ENCODE peak calls at places on chromosomes 3 and 15, in six cellular contexts. X is psoas muscle, D is lower lobe of right lung, C is RWPE2, F is tibial artery, T is right cardiac atrium. V is an unnamed sample.

GRCh38 chr3:68060186-68060585 is 405.8 kb upstream of the SUCLG2 start:
- DNase-seq in D (no peak), X (no peak), T (no peak), F (no peak), C (no peak), V (no peak)

GRCh38 chr15:61584410-61584809 is 355.3 kb upstream of the RORA start:
- DNase-seq in F (no peak), T (no peak), D (no peak), C (no peak), X (no peak), V (no peak)

GRCh38 chr15:22968356-22968755 is 11.8 kb downstream of the CYFIP1 start:
- DNase-seq in X (no peak), D (no peak), F (no peak), C (no peak), T (no peak), V (no peak)

GRCh38 chr3:28949580-28949979 is 331.3 kb upstream of the RBMS3 start:
- DNase-seq in T (no peak), C (no peak), X (no peak), D (no peak), F (no peak), V (no peak)

GRCh38 chr15:55151621-55152020 is 45.1 kb downstream of the RSL24D1 start:
- DNase-seq in F (no peak), T (no peak), D (no peak), X (no peak), C (no peak), V (no peak)

GRCh38 chr3:181105636-181106035 is 116.1 kb upstream of the DNAJC19 start:
- DNase-seq in C (no peak), F (no peak), D (no peak), X (no peak), T (no peak), V (no peak)

GRCh38 chr15:82021021-82021420 is 24.8 kb downstream of the MEX3B start:
- DNase-seq in D (no peak), X (no peak), T (no peak), C (no peak), F (no peak), V (no peak)

GRCh38 chr15:34606545-34606944 is 23.1 kb upstream of the GOLGA8B start:
- DNase-seq in C (no peak), F (no peak), T (no peak), D (no peak), X (no peak), V (no peak)

GRCh38 chr3:23876901-23877300 is 39.9 kb downstream of the NKIRAS1 start:
- DNase-seq in F (no peak), C (no peak), T (no peak), X (no peak), D (no peak), V (no peak)

GRCh38 chr3:72179107-72179464 is 394.1 kb upstream of the PROK2 start:
- DNase-seq in C (no peak), D (no peak), F (no peak), X (no peak), T (no peak), V (no peak)

GRCh38 chr3:181176610-181177009 is 187.1 kb upstream of the DNAJC19 start:
- DNase-seq in F (peak; percentile 65), C (no peak), X (peak; percentile 47), T (peak; percentile 60), D (peak; percentile 54), V (peak; percentile 1)

GRCh38 chr15:70494861-70495571 is 268.3 kb downstream of the UACA start:
- DNase-seq in F (no peak), T (no peak), C (peak; percentile 99), X (no peak), D (no peak), V (no peak)

GRCh38 chr3:76551739-76552138 is 488.2 kb upstream of the ROBO2 start:
- DNase-seq in T (no peak), X (no peak), C (no peak), F (no peak), D (no peak), V (no peak)

GRCh38 chr15:49490963-49491362 is 67.9 kb downstream of the FGF7 start:
- DNase-seq in T (no peak), D (no peak), C (no peak), X (no peak), F (no peak), V (no peak)

GRCh38 chr3:33218446-33219174 is at the start of gene SUSD5:
- DNase-seq in C (peak; percentile 58), T (peak; percentile 58), F (no peak), X (no peak), D (no peak), V (no peak)

GRCh38 chr15:48696627-48697312 is 51.3 kb upstream of the FBN1 start:
- DNase-seq in C (no peak), X (no peak), T (no peak), D (no peak), F (no peak), V (no peak)

GRCh38 chr15:95134306-95135100 is 903.1 kb downstream of the MCTP2 start:
- DNase-seq in F (no peak), C (no peak), T (no peak), D (no peak), X (no peak), V (no peak)

GRCh38 chr15:60400957-60401356 is 3.2 kb upstream of the ANXA2 start:
- DNase-seq in C (no peak), X (no peak), D (no peak), F (no peak), T (no peak), V (no peak)

GRCh38 chr3:43291546-43291945 is 5.2 kb downstream of the SNRK start:
- DNase-seq in F (no peak), D (no peak), T (no peak), X (no peak), C (no peak), V (no peak)

GRCh38 chr15:92377083-92377789 is 16.4 kb upstream of the ST8SIA2 start:
- DNase-seq in C (no peak), D (no peak), X (peak; percentile 22), F (no peak), T (no peak), V (no peak)

GRCh38 chr3:124203292-124203691 is 211.4 kb upstream of the ROPN1 start:
- DNase-seq in F (no peak), X (no peak), T (no peak), D (no peak), C (no peak), V (no peak)

GRCh38 chr3:27714692-27715453 is 7.2 kb downstream of the EOMES start:
- DNase-seq in C (no peak), D (peak; percentile 64), T (peak; percentile 57), F (no peak), X (no peak), V (no peak)

GRCh38 chr15:35657679-35658201 is 111.8 kb upstream of the DPH6 start:
- DNase-seq in T (no peak), D (no peak), C (no peak), F (no peak), X (no peak), V (no peak)

GRCh38 chr15:66603301-66604179 is 37.7 kb upstream of the LCTL start:
- DNase-seq in C (no peak), F (peak; percentile 48), T (peak; percentile 90), D (peak; percentile 79), X (peak; percentile 50), V (peak; percentile 45)

GRCh38 chr3:9903238-9903624 is 583 bp downstream of the IL17RE start:
- DNase-seq in C (no peak), D (no peak), F (no peak), X (no peak), T (no peak), V (no peak)

GRCh38 chr15:25724899-25725298 is 138.2 kb downstream of the ATP10A start:
- DNase-seq in D (no peak), T (no peak), F (no peak), X (no peak), C (no peak), V (no peak)

GRCh38 chr15:29936353-29937049 is 114.2 kb upstream of the TJP1 start:
- DNase-seq in C (peak; percentile 83), F (no peak), D (no peak), T (no peak), X (no peak), V (no peak)

GRCh38 chr15:60643490-60644040 is 164.6 kb upstream of the ICE2 start:
- DNase-seq in C (no peak), D (no peak), T (no peak), F (no peak), X (no peak), V (no peak)

GRCh38 chr3:159674583-159674982 is 314.1 kb upstream of the IL12A start:
- DNase-seq in C (no peak), F (no peak), D (no peak), T (no peak), X (no peak), V (no peak)

DNA sequence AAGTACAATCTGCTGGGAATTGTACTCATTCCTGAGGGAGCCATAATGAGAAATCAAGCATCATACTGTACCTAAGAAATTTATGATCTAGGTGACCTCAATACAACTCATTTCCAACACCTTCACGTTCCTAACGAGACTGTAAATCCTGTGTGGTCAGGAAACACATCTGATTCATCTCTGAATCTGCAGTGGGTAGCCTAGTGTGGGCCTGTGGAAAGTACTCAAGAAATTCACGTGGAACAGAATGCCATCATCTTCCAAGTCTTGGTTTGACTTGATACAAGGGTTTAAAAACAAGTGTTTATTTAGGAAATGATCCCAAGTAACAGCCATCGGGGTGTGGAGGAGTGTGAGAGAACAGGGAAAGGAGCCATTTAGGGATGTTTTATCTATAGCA is 568.9 kb downstream of the EDEM1 start:
- DNase-seq in C (no peak), X (no peak), F (no peak), D (no peak), T (no peak), V (no peak)
- H3K27ac ChIP-seq in C (no peak overlapping the region), X (no peak overlapping the region), F (no peak overlapping the region), D (no peak overlapping the region), T (no peak overlapping the region), V (no peak overlapping the region)

GRCh38 chr3:187740446-187741399 is 4.5 kb downstream of the BCL6 start:
- DNase-seq in T (peak; percentile 91), D (peak; percentile 83), X (peak; percentile 81), F (peak; percentile 74), C (peak; percentile 55), V (peak; percentile 82)

GRCh38 chr3:187744169-187745151 is 808 bp downstream of the BCL6 start:
- DNase-seq in T (peak; percentile 82), C (no peak), X (peak; percentile 62), F (no peak), D (peak; percentile 74), V (peak; percentile 35)

GRCh38 chr3:187741403-187742350 is 3.6 kb downstream of the BCL6 start:
- DNase-seq in D (peak; percentile 87), T (peak; percentile 91), F (peak; percentile 69), C (peak; percentile 64), X (peak; percentile 78), V (peak; percentile 54)

GRCh38 chr3:187743195-187744141 is 1.8 kb downstream of the BCL6 start:
- DNase-seq in C (no peak), D (peak; percentile 86), F (peak; percentile 76), X (peak; percentile 77), T (peak; percentile 86), V (no peak)

GRCh38 chr3:187742351-187743171 is 2.7 kb downstream of the BCL6 start:
- DNase-seq in T (peak; percentile 80), C (no peak), D (peak; percentile 46), F (no peak), X (peak; percentile 61), V (no peak)
- H3K27ac ChIP-seq in T (peak overlapping the region; percentile 95), C (peak overlapping the region; percentile 74), D (peak overlapping the region; percentile 99), F (peak overlapping the region; percentile 99), X (peak overlapping the region; percentile 100), V (peak overlapping the region; percentile 99)

GRCh38 chr3:195159819-195160175 is 111.2 kb downstream of the XXYLT1 start:
- DNase-seq in F (no peak), X (no peak), C (no peak), D (no peak), T (no peak), V (no peak)
- H3K27ac ChIP-seq in F (no peak overlapping the region), X (no peak overlapping the region), C (no peak overlapping the region), D (peak overlapping the region; percentile 81), T (peak overlapping the region; percentile 28), V (no peak overlapping the region)

GRCh38 chr15:74421302-74422245 is 12.2 kb downstream of the SEMA7A start:
- DNase-seq in X (no peak), F (no peak), T (no peak), D (no peak), C (no peak), V (peak; percentile 83)
- H3K27ac ChIP-seq in X (no peak overlapping the region), F (no peak overlapping the region), T (peak overlapping the region; percentile 69), D (no peak overlapping the region), C (peak overlapping the region; percentile 95), V (peak overlapping the region; percentile 99)